ENCODE peak calls at places on chromosomes 12 and 14, in six cellular contexts. C is iPS DF 6.9; W is amygdala; I is activated CD4-positive, alpha-beta memory T cell treated with anti-CD3 and anti-CD28 coated beads, Interleukin-2, amount 10 ng/mL, durations not matched to agents 7 days and 5 days; Z is IMR-90; R is mesothelial cell of epicardium. E is an unnamed sample.
A peak's percentile ranks its signal among the peaks of the same experiment; 100 is the strongest.

GRCh38 chr12:85029456-85029855 is 6.6 kb downstream of the TSPAN19 start:
- DNase-seq in W (no peak), I (no peak), R (no peak), C (no peak), Z (peak; percentile 26), E (peak; percentile 61)

GRCh38 chr12:12182926-12183325 is 83.9 kb downstream of the LRP6 start:
- DNase-seq in W (no peak), Z (peak; percentile 86), R (no peak), I (no peak), C (no peak), E (peak; percentile 94)

GRCh38 chr12:23245186-23245585 is 620.2 kb downstream of the ETNK1 start:
- DNase-seq in Z (no peak), C (no peak), R (no peak), W (no peak), I (no peak), E (no peak)

GRCh38 chr14:105311838-105312237 is 2.7 kb upstream of the PACS2 start:
- DNase-seq in Z (no peak), R (no peak), C (no peak), I (no peak), W (no peak), E (no peak)

GRCh38 chr14:103623883-103624482 is 5.0 kb upstream of the KLC1 start:
- DNase-seq in C (no peak), I (no peak), W (no peak), Z (no peak), R (no peak), E (no peak)

GRCh38 chr12:130141105-130141504 is 21.2 kb upstream of the FZD10 start:
- DNase-seq in I (no peak), Z (no peak), R (no peak), W (no peak), C (no peak), E (no peak)

GRCh38 chr14:81986005-81986404 is 452.4 kb upstream of the SEL1L start:
- DNase-seq in I (no peak), Z (no peak), W (no peak), C (no peak), R (no peak), E (no peak)

GRCh38 chr14:99344051-99344450 is 72.1 kb upstream of the BCL11B start:
- DNase-seq in R (no peak), C (no peak), Z (no peak), I (no peak), W (no peak), E (no peak)

GRCh38 chr14:95784137-95784536 is 70.2 kb upstream of the TCL1A start:
- DNase-seq in Z (peak; percentile 38), R (peak; percentile 55), W (no peak), I (no peak), C (no peak), E (peak; percentile 49)

GRCh38 chr12:83015390-83016225 is 328.9 kb downstream of the TMTC2 start:
- DNase-seq in W (no peak), I (no peak), Z (no peak), C (no peak), R (no peak), E (no peak)

GRCh38 chr12:83603106-83603505 is 916.4 kb downstream of the TMTC2 start:
- DNase-seq in W (no peak), R (no peak), C (no peak), Z (no peak), I (no peak), E (no peak)

GRCh38 chr14:66677780-66678179 is 169.8 kb downstream of the GPHN start:
- DNase-seq in C (no peak), W (no peak), Z (no peak), I (no peak), R (no peak), E (no peak)

GRCh38 chr14:41817626-41818025 is 210.9 kb downstream of the LRFN5 start:
- DNase-seq in I (no peak), Z (peak; percentile 22), C (no peak), R (no peak), W (no peak), E (no peak)

GRCh38 chr14:47917344-47917954 is 242.0 kb upstream of the MDGA2 start:
- DNase-seq in Z (peak; percentile 13), I (no peak), W (no peak), R (peak; percentile 45), C (peak; percentile 16), E (peak; percentile 2)

GRCh38 chr12:105223884-105224283 is 12.1 kb downstream of the APPL2 start:
- DNase-seq in I (no peak), Z (no peak), C (no peak), W (no peak), R (no peak), E (no peak)

GRCh38 chr12:74917743-74918142 is 291.9 kb downstream of the KCNC2 start:
- DNase-seq in Z (no peak), C (no peak), W (no peak), I (no peak), R (no peak), E (no peak)

GRCh38 chr12:130132831-130133635 is 29.2 kb upstream of the FZD10 start:
- DNase-seq in W (no peak), C (no peak), R (no peak), Z (no peak), I (no peak), E (no peak)

GRCh38 chr12:118188690-118189371 is 52.9 kb downstream of the PEBP1 start:
- DNase-seq in Z (peak; percentile 60), R (no peak), I (no peak), C (no peak), W (peak; percentile 14), E (peak; percentile 74)

GRCh38 chr12:121224591-121224990 is 14.7 kb downstream of the P2RX4 start:
- DNase-seq in R (no peak), W (no peak), I (peak; percentile 87), Z (no peak), C (no peak), E (no peak)

GRCh38 chr12:66467932-66468331 is 165.6 kb downstream of the HELB start:
- DNase-seq in I (no peak), W (no peak), C (peak; percentile 31), R (no peak), Z (peak; percentile 17), E (peak; percentile 7)

GRCh38 chr14:59918824-59919581 is 941 bp upstream of the LRRC9 start:
- DNase-seq in I (peak; percentile 16), R (peak; percentile 40), W (no peak), C (no peak), Z (peak; percentile 18), E (peak; percentile 53)

GRCh38 chr12:88615490-88615889 is 35.2 kb upstream of the KITLG start:
- DNase-seq in C (no peak), Z (peak; percentile 50), W (no peak), I (no peak), R (no peak), E (no peak)

GRCh38 chr14:34711169-34711568 is 3.2 kb downstream of the CFL2 start:
- DNase-seq in W (no peak), C (no peak), I (no peak), R (no peak), Z (peak; percentile 94), E (peak; percentile 77)

GRCh38 chr12:12719496-12719895 is 2.3 kb downstream of the CDKN1B start:
- DNase-seq in I (no peak), R (no peak), W (no peak), Z (no peak), C (no peak), E (peak; percentile 35)

GRCh38 chr14:46488374-46488773 is 163.2 kb downstream of the RPL10L start:
- DNase-seq in C (no peak), I (no peak), W (no peak), R (no peak), Z (no peak), E (no peak)

GRCh38 chr12:4819654-4820053 is 90.1 kb upstream of the KCNA1 start:
- DNase-seq in Z (peak; percentile 13), I (no peak), R (no peak), C (no peak), W (no peak), E (peak; percentile 40)

GRCh38 chr12:71799105-71799504 is 40.5 kb upstream of the TBC1D15 start:
- DNase-seq in W (no peak), R (no peak), I (no peak), Z (peak; percentile 59), C (no peak), E (peak; percentile 28)

GRCh38 chr12:47944685-47945340 is 18.6 kb upstream of the TMEM106C start:
- DNase-seq in Z (no peak), I (no peak), C (no peak), R (no peak), W (no peak), E (no peak)

GRCh38 chr14:89415139-89415538 is 1.9 kb downstream of the FOXN3 start:
- DNase-seq in Z (no peak), C (no peak), R (no peak), I (no peak), W (no peak), E (peak; percentile 16)

GRCh38 chr14:67620217-67620789 is 583 bp downstream of the ARG2 start:
- DNase-seq in W (peak; percentile 32), C (no peak), R (no peak), Z (peak; percentile 7), I (no peak), E (peak; percentile 13)

GRCh38 chr14:32480337-32480736 is 151.2 kb downstream of the AKAP6 start:
- DNase-seq in W (no peak), C (no peak), Z (peak; percentile 70), R (no peak), I (no peak), E (peak; percentile 47)

GRCh38 chr14:36967892-36968555 is 204.4 kb downstream of the SLC25A21 start:
- DNase-seq in Z (no peak), I (no peak), W (no peak), R (no peak), C (no peak), E (no peak)

GRCh38 chr14:94636744-94637412 is 24.7 kb downstream of the SERPINA3 start:
- DNase-seq in W (no peak), I (no peak), C (no peak), Z (no peak), R (no peak), E (peak; percentile 4)

GRCh38 chr14:84250863-84251262 is 1279.1 kb upstream of the FLRT2 start:
- DNase-seq in Z (no peak), I (no peak), C (no peak), W (no peak), R (no peak), E (peak; percentile 19)

GRCh38 chr12:120590741-120591407 is 9.7 kb upstream of the POP5 start:
- DNase-seq in Z (no peak), R (no peak), C (no peak), W (no peak), I (no peak), E (no peak)

GRCh38 chr12:117024961-117025480 is 74.2 kb downstream of the TESC start:
- DNase-seq in R (peak; percentile 34), I (no peak), Z (no peak), C (no peak), W (no peak), E (no peak)